ENCODE peak calls at places on chromosomes 1 and 21, in six cellular contexts. Z is NCI-H2081, C is amygdala, N is DMS153, P is glutamatergic neuron, F is colonic mucosa. T is an unnamed sample.

GRCh38 chr1:4652631-4653327 is 1.6 kb upstream of the AJAP1 start:
- DNase-seq in Z (no peak), C (peak), N (no peak), P (peak), F (peak), T (no peak)

GRCh38 chr21:15722591-15723324 is 7.0 kb upstream of the USP25 start:
- DNase-seq in Z (no peak), C (no peak), N (no peak), P (no peak), F (no peak), T (no peak)

GRCh38 chr21:35019631-35020032 is 29.5 kb downstream of the RUNX1 start:
- DNase-seq in Z (no peak), C (no peak), N (no peak), P (no peak), F (peak), T (no peak)

GRCh38 chr1:213783898-213784297 is 203.9 kb upstream of the PROX1 start:
- DNase-seq in Z (no peak), C (no peak), N (peak), P (no peak), F (no peak), T (no peak)

GRCh38 chr21:35988396-35989140 is 71.8 kb downstream of the SETD4 start:
- DNase-seq in Z (no peak), C (no peak), N (no peak), P (no peak), F (no peak), T (no peak)

GRCh38 chr1:160418483-160418882 is 18.1 kb downstream of the VANGL2 start:
- DNase-seq in Z (no peak), C (no peak), N (no peak), P (no peak), F (no peak), T (peak)

GRCh38 chr1:177024623-177025022 is 139.9 kb downstream of the ASTN1 start:
- DNase-seq in Z (no peak), C (no peak), N (no peak), P (no peak), F (no peak), T (no peak)

GRCh38 chr21:14699433-14700410 is 153.6 kb upstream of the SAMSN1 start:
- DNase-seq in Z (no peak), C (no peak), N (no peak), P (no peak), F (no peak), T (no peak)

GRCh38 chr1:168689726-168690602 is 39.0 kb downstream of the DPT start:
- DNase-seq in Z (no peak), C (no peak), N (peak), P (no peak), F (no peak), T (no peak)

GRCh38 chr1:201912832-201913231 is 24.1 kb downstream of the SHISA4 start:
- DNase-seq in Z (no peak), C (no peak), N (no peak), P (no peak), F (no peak), T (no peak)

GRCh38 chr1:40662864-40663263 is 2.6 kb downstream of the RIMS3 start:
- DNase-seq in Z (no peak), C (no peak), N (no peak), P (no peak), F (no peak), T (no peak)

GRCh38 chr1:112060266-112060665 is 70.8 kb upstream of the KCND3 start:
- DNase-seq in Z (no peak), C (no peak), N (no peak), P (no peak), F (no peak), T (no peak)

GRCh38 chr1:199302554-199302953 is 663.7 kb downstream of the PTPRC start:
- DNase-seq in Z (no peak), C (no peak), N (no peak), P (no peak), F (no peak), T (no peak)

GRCh38 chr1:200038987-200039848 is 11.7 kb downstream of the NR5A2 start:
- DNase-seq in Z (peak), C (no peak), N (no peak), P (peak), F (peak), T (no peak)

GRCh38 chr1:10899490-10900264 is 103.2 kb upstream of the CASZ1 start:
- DNase-seq in Z (no peak), C (no peak), N (no peak), P (no peak), F (no peak), T (no peak)

GRCh38 chr1:153192697-153193096 is 10.5 kb upstream of the LELP1 start:
- DNase-seq in Z (peak), C (no peak), N (peak), P (peak), F (no peak), T (no peak)

GRCh38 chr1:169044296-169044695 is 62.2 kb upstream of the ATP1B1 start:
- DNase-seq in Z (no peak), C (no peak), N (no peak), P (no peak), F (no peak), T (no peak)

GRCh38 chr1:23194119-23194984 is 22.9 kb downstream of the HTR1D start:
- DNase-seq in Z (no peak), C (no peak), N (no peak), P (no peak), F (no peak), T (no peak)

GRCh38 chr21:28142692-28143091 is 850.0 kb downstream of the LTN1 start:
- DNase-seq in Z (no peak), C (no peak), N (no peak), P (no peak), F (no peak), T (no peak)

GRCh38 chr1:33599516-33600115 is 127.2 kb downstream of the ZSCAN20 start:
- DNase-seq in Z (no peak), C (no peak), N (no peak), P (peak), F (no peak), T (no peak)

GRCh38 chr1:68230901-68231626 is 1.3 kb downstream of the WLS start:
- DNase-seq in Z (peak), C (no peak), N (no peak), P (no peak), F (peak), T (peak)

GRCh38 chr1:230572121-230573083 is 69.9 kb upstream of the COG2 start:
- DNase-seq in Z (no peak), C (no peak), N (no peak), P (no peak), F (peak), T (no peak)

GRCh38 chr1:245411245-245411644 is 256.5 kb downstream of the KIF26B start:
- DNase-seq in Z (no peak), C (no peak), N (no peak), P (no peak), F (no peak), T (no peak)

GRCh38 chr1:4089421-4090175 is 189.5 kb upstream of the C1orf174 start:
- DNase-seq in Z (no peak), C (no peak), N (no peak), P (no peak), F (no peak), T (peak)

GRCh38 chr21:44365967-44366585 is 12.7 kb downstream of the TRPM2 start:
- DNase-seq in Z (no peak), C (no peak), N (no peak), P (no peak), F (no peak), T (peak)

GRCh38 chr1:211648980-211649934 is 26.2 kb downstream of the NEK2 start:
- DNase-seq in Z (no peak), C (no peak), N (no peak), P (no peak), F (peak), T (no peak)

GRCh38 chr1:181482521-181483083 is 715 bp upstream of the CACNA1E start:
- DNase-seq in Z (peak), C (no peak), N (peak), P (peak), F (peak), T (no peak)

GRCh38 chr21:32303385-32303784 is 4.7 kb downstream of the MRAP start:
- DNase-seq in Z (no peak), C (no peak), N (no peak), P (no peak), F (no peak), T (no peak)

GRCh38 chr1:210850556-210850955 is 283.4 kb downstream of the KCNH1 start:
- DNase-seq in Z (no peak), C (no peak), N (no peak), P (no peak), F (no peak), T (no peak)

GRCh38 chr1:11320153-11320936 is 47.3 kb downstream of the UBIAD1 start:
- DNase-seq in Z (peak), C (no peak), N (no peak), P (peak), F (peak), T (no peak)

GRCh38 chr1:64917328-64917861 is 49.0 kb downstream of the JAK1 start:
- DNase-seq in Z (no peak), C (no peak), N (no peak), P (no peak), F (peak), T (peak)

GRCh38 chr1:230972855-230973271 is 5.8 kb downstream of the TTC13 start:
- DNase-seq in Z (no peak), C (no peak), N (no peak), P (no peak), F (peak), T (no peak)

GRCh38 chr1:15141933-15142647 is 11.5 kb upstream of the TMEM51 start:
- DNase-seq in Z (peak), C (no peak), N (no peak), P (no peak), F (no peak), T (no peak)

GRCh38 chr1:3775498-3776230 is 3.1 kb downstream of the SMIM1 start:
- DNase-seq in Z (peak), C (no peak), N (peak), P (peak), F (peak), T (no peak)

GRCh38 chr1:111748618-111749337 is 6.9 kb upstream of the DDX20 start:
- DNase-seq in Z (no peak), C (no peak), N (no peak), P (no peak), F (no peak), T (no peak)

T was measured in ascending aorta.